ENCODE peak calls at places on chromosomes 13 and 19, in six cellular contexts. One of them, this sample, is unnamed.

GRCh38 chr13:21225082-21225481 is 48.6 kb downstream of the MRPL57 start:
- DNase-seq in breast epithelium: no peak
- DNase-seq in PC-9: no peak
- DNase-seq in right lobe of liver: no peak
- DNase-seq in heart right ventricle: no peak
- DNase-seq in osteoblast: no peak
- DNase-seq in this sample: no peak

GRCh38 chr13:26529441-26529840 is 28.0 kb upstream of the WASF3 start:
- DNase-seq in right lobe of liver: no peak
- DNase-seq in breast epithelium: no peak
- DNase-seq in heart right ventricle: peak; percentile 42
- DNase-seq in PC-9: peak; percentile 16
- DNase-seq in osteoblast: no peak
- DNase-seq in this sample: no peak

GRCh38 chr19:54188224-54188871 is 1.0 kb downstream of the MBOAT7 start:
- DNase-seq in right lobe of liver: no peak
- DNase-seq in osteoblast: peak; percentile 95
- DNase-seq in breast epithelium: no peak
- DNase-seq in heart right ventricle: no peak
- DNase-seq in PC-9: peak; percentile 67
- DNase-seq in this sample: no peak

GRCh38 chr13:112956516-112957294 is 12.3 kb upstream of the MCF2L start:
- DNase-seq in heart right ventricle: no peak
- DNase-seq in osteoblast: no peak
- DNase-seq in PC-9: no peak
- DNase-seq in right lobe of liver: peak; percentile 16
- DNase-seq in breast epithelium: no peak
- DNase-seq in this sample: no peak

GRCh38 chr13:68713394-68713793 is 1394.2 kb upstream of the ATXN8OS start:
- DNase-seq in PC-9: no peak
- DNase-seq in osteoblast: no peak
- DNase-seq in heart right ventricle: no peak
- DNase-seq in breast epithelium: no peak
- DNase-seq in right lobe of liver: no peak
- DNase-seq in this sample: no peak

GRCh38 chr13:50200988-50201387 is 185.7 kb downstream of the KCNRG start:
- DNase-seq in breast epithelium: no peak
- DNase-seq in PC-9: no peak
- DNase-seq in heart right ventricle: no peak
- DNase-seq in right lobe of liver: no peak
- DNase-seq in osteoblast: peak; percentile 68
- DNase-seq in this sample: no peak

GRCh38 chr19:32581704-32582164 is 744 bp downstream of the PDCD5 start:
- DNase-seq in osteoblast: peak; percentile 81
- DNase-seq in heart right ventricle: no peak
- DNase-seq in breast epithelium: no peak
- DNase-seq in right lobe of liver: peak; percentile 52
- DNase-seq in PC-9: no peak
- DNase-seq in this sample: no peak

GRCh38 chr19:38148337-38148736 is 75.7 kb downstream of the DPF1 start:
- DNase-seq in PC-9: no peak
- DNase-seq in osteoblast: no peak
- DNase-seq in heart right ventricle: peak; percentile 39
- DNase-seq in right lobe of liver: no peak
- DNase-seq in breast epithelium: peak; percentile 32
- DNase-seq in this sample: no peak

GRCh38 chr19:10961073-10961762 is 388 bp downstream of the SMARCA4 start:
- DNase-seq in heart right ventricle: peak; percentile 33
- DNase-seq in breast epithelium: peak; percentile 25
- DNase-seq in right lobe of liver: peak; percentile 44
- DNase-seq in osteoblast: peak; percentile 82
- DNase-seq in PC-9: peak; percentile 15
- DNase-seq in this sample: peak; percentile 76

GRCh38 chr13:33016414-33017409 is at the start of gene KL:
- DNase-seq in osteoblast: peak; percentile 88
- DNase-seq in breast epithelium: no peak
- DNase-seq in PC-9: peak; percentile 18
- DNase-seq in right lobe of liver: peak; percentile 42
- DNase-seq in heart right ventricle: peak; percentile 38
- DNase-seq in this sample: peak; percentile 75

GRCh38 chr19:47005164-47005641 is 14.4 kb upstream of the NPAS1 start:
- DNase-seq in right lobe of liver: peak; percentile 23
- DNase-seq in breast epithelium: peak; percentile 54
- DNase-seq in PC-9: no peak
- DNase-seq in heart right ventricle: no peak
- DNase-seq in osteoblast: peak; percentile 81
- DNase-seq in this sample: no peak

GRCh38 chr19:45349430-45349941 is 8.9 kb downstream of the KLC3 start:
- DNase-seq in breast epithelium: no peak
- DNase-seq in osteoblast: peak; percentile 72
- DNase-seq in heart right ventricle: no peak
- DNase-seq in right lobe of liver: no peak
- DNase-seq in PC-9: no peak
- DNase-seq in this sample: no peak
- H3K4me3 ChIP-seq in breast epithelium: no peak overlapping the region
- H3K4me3 ChIP-seq in osteoblast: no peak overlapping the region
- H3K4me3 ChIP-seq in heart right ventricle: no peak overlapping the region
- H3K4me3 ChIP-seq in right lobe of liver: no peak overlapping the region
- H3K4me3 ChIP-seq in PC-9: no peak overlapping the region
- H3K4me3 ChIP-seq in this sample: no peak overlapping the region

DNA sequence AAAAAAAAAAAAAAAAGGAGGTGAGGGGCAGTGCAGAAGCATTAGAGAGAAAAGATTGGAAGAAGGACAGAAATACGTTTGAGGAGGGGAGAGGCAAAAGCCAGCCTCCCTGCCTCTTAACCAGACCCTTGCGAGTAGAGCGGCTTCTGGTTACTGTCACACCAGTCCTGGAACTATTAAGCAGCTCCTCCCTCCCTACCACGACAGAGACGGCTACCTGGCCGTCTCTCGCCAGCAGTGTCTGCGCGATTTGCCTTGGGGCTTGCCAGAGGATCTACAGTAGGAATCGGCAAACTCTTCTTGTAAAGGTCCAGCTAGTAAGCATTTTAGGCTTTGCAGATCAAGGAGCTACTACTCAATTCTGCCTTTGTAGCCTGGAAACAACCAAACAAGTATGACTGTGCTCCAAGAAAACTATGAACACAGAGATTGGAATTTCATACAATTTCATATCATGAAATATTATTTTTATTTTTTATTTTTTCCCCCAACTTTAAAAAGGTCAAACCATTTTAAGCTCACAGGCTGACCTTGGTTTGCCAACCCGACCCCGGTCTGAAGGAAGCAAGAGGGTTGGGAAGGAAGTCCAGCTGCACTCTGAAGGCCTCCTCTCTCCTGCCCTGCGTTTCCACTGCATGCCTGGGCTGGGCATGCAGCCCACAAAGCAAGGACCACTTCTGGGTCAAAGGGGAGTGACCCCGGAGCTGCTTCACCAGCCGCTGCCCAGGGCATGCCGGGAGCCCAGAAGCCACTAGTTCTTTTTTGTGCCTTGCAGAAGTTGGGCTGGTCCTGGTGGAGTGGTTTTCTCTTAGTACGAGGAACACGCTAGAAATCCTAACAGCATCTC is 166.9 kb downstream of the FLT1 start:
- DNase-seq in right lobe of liver: no peak
- DNase-seq in heart right ventricle: no peak
- DNase-seq in osteoblast: no peak
- DNase-seq in PC-9: no peak
- DNase-seq in breast epithelium: no peak
- DNase-seq in this sample: no peak
- TF ChIP-seq CTCF in right lobe of liver: no peak
- TF ChIP-seq CTCF in heart right ventricle: no peak
- TF ChIP-seq CTCF in osteoblast: no peak
- TF ChIP-seq CTCF in PC-9: no peak
- TF ChIP-seq CTCF in breast epithelium: no peak
- TF ChIP-seq CTCF in this sample: no peak

DNA sequence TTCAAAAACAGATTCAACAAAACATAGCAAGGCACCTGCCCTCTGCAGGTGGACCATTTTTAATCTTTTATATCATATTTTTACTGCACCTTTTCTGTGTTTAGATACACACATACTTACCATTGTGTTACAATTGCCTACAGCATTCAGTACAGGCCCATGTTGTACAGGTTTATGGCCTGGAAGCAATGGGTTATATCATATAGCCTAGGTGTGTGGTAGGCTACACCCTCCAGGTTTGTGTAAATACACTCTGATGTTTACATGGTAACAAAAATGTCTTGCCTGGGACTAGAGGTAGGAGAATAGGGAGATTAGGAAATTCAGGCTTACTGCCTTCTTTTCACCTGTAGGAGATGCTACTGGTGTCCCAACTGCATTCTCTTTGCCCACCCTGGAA is 8.2 kb upstream of the UBAC2 start:
- DNase-seq in heart right ventricle: no peak
- DNase-seq in osteoblast: no peak
- DNase-seq in PC-9: no peak
- DNase-seq in breast epithelium: no peak
- DNase-seq in right lobe of liver: no peak
- DNase-seq in this sample: no peak
- H3K27ac ChIP-seq in heart right ventricle: no peak overlapping the region
- H3K27ac ChIP-seq in osteoblast: no peak overlapping the region
- H3K27ac ChIP-seq in PC-9: peak overlapping the region; percentile 25
- H3K27ac ChIP-seq in breast epithelium: no peak overlapping the region
- H3K27ac ChIP-seq in right lobe of liver: no peak overlapping the region
- H3K27ac ChIP-seq in this sample: no peak overlapping the region

GRCh38 chr19:16824658-16825311 is 4.4 kb upstream of the SIN3B start:
- DNase-seq in breast epithelium: no peak
- DNase-seq in right lobe of liver: no peak
- DNase-seq in osteoblast: peak; percentile 77
- DNase-seq in PC-9: no peak
- DNase-seq in heart right ventricle: no peak
- DNase-seq in this sample: no peak
- H3K4me3 ChIP-seq in breast epithelium: peak overlapping the region; percentile 33
- H3K4me3 ChIP-seq in right lobe of liver: no peak overlapping the region
- H3K4me3 ChIP-seq in osteoblast: peak overlapping the region; percentile 60
- H3K4me3 ChIP-seq in PC-9: no peak overlapping the region
- H3K4me3 ChIP-seq in heart right ventricle: peak overlapping the region; percentile 16
- H3K4me3 ChIP-seq in this sample: peak overlapping the region; percentile 36

GRCh38 chr13:39023761-39024160 is 14.1 kb downstream of the PROSER1 start:
- DNase-seq in heart right ventricle: no peak
- DNase-seq in PC-9: peak; percentile 17
- DNase-seq in right lobe of liver: no peak
- DNase-seq in osteoblast: no peak
- DNase-seq in breast epithelium: no peak
- DNase-seq in this sample: no peak

GRCh38 chr13:39023316-39023715 is 14.6 kb downstream of the PROSER1 start:
- DNase-seq in breast epithelium: no peak
- DNase-seq in right lobe of liver: no peak
- DNase-seq in heart right ventricle: no peak
- DNase-seq in osteoblast: no peak
- DNase-seq in PC-9: no peak
- DNase-seq in this sample: no peak

GRCh38 chr13:39020853-39021462 is 16.9 kb downstream of the PROSER1 start:
- DNase-seq in breast epithelium: no peak
- DNase-seq in heart right ventricle: no peak
- DNase-seq in osteoblast: no peak
- DNase-seq in PC-9: no peak
- DNase-seq in right lobe of liver: no peak
- DNase-seq in this sample: no peak

GRCh38 chr13:39025433-39025839 is 12.5 kb downstream of the PROSER1 start:
- DNase-seq in osteoblast: no peak
- DNase-seq in heart right ventricle: no peak
- DNase-seq in breast epithelium: peak; percentile 73
- DNase-seq in right lobe of liver: no peak
- DNase-seq in PC-9: no peak
- DNase-seq in this sample: no peak
- TF ChIP-seq CTCF in osteoblast: no peak
- TF ChIP-seq CTCF in heart right ventricle: no peak
- TF ChIP-seq CTCF in breast epithelium: no peak
- TF ChIP-seq CTCF in right lobe of liver: no peak
- TF ChIP-seq CTCF in PC-9: no peak
- TF ChIP-seq CTCF in this sample: no peak

GRCh38 chr13:44068169-44068568 is 188.5 kb downstream of the LACC1 start:
- DNase-seq in right lobe of liver: no peak
- DNase-seq in breast epithelium: no peak
- DNase-seq in PC-9: peak; percentile 11
- DNase-seq in osteoblast: peak; percentile 62
- DNase-seq in heart right ventricle: no peak
- DNase-seq in this sample: no peak

GRCh38 chr13:44064376-44064775 is 184.7 kb downstream of the LACC1 start:
- DNase-seq in right lobe of liver: no peak
- DNase-seq in PC-9: no peak
- DNase-seq in heart right ventricle: no peak
- DNase-seq in breast epithelium: no peak
- DNase-seq in osteoblast: no peak
- DNase-seq in this sample: no peak

GRCh38 chr13:44061876-44062275 is 182.2 kb downstream of the LACC1 start:
- DNase-seq in right lobe of liver: no peak
- DNase-seq in PC-9: no peak
- DNase-seq in heart right ventricle: no peak
- DNase-seq in osteoblast: no peak
- DNase-seq in breast epithelium: no peak
- DNase-seq in this sample: no peak

GRCh38 chr13:44063467-44063866 is 183.8 kb downstream of the LACC1 start:
- DNase-seq in breast epithelium: no peak
- DNase-seq in osteoblast: no peak
- DNase-seq in right lobe of liver: no peak
- DNase-seq in PC-9: no peak
- DNase-seq in heart right ventricle: no peak
- DNase-seq in this sample: no peak

DNA sequence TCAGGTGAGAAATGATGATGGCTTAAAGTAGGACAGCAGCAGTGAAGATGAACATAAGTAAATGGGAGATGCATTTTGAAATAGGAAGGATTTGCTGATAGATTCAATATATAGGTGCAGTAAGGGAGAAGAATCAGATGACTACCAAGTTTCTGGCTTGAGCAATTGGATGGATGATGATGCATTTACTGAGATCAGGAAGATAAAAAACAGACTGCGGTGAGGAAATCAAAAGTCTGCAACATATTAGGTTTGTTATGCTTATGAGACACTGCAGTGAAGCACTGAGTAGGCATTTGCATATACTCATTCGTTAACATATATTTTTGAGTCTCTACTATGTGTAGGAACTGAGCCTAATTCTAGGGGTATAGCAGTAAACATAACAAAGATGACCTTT is 184.2 kb downstream of the LACC1 start:
- DNase-seq in heart right ventricle: no peak
- DNase-seq in osteoblast: no peak
- DNase-seq in right lobe of liver: no peak
- DNase-seq in PC-9: no peak
- DNase-seq in breast epithelium: no peak
- DNase-seq in this sample: no peak
- H3K27ac ChIP-seq in heart right ventricle: no peak overlapping the region
- H3K27ac ChIP-seq in osteoblast: no peak overlapping the region
- H3K27ac ChIP-seq in right lobe of liver: no peak overlapping the region
- H3K27ac ChIP-seq in PC-9: no peak overlapping the region
- H3K27ac ChIP-seq in breast epithelium: no peak overlapping the region
- H3K27ac ChIP-seq in this sample: no peak overlapping the region

GRCh38 chr13:98483636-98484288 is 93.1 kb downstream of the STK24 start:
- DNase-seq in right lobe of liver: no peak
- DNase-seq in breast epithelium: no peak
- DNase-seq in heart right ventricle: no peak
- DNase-seq in osteoblast: no peak
- DNase-seq in PC-9: no peak
- DNase-seq in this sample: no peak
- H3K4me3 ChIP-seq in right lobe of liver: no peak overlapping the region
- H3K4me3 ChIP-seq in breast epithelium: no peak overlapping the region
- H3K4me3 ChIP-seq in heart right ventricle: no peak overlapping the region
- H3K4me3 ChIP-seq in osteoblast: peak overlapping the region; percentile 5
- H3K4me3 ChIP-seq in PC-9: peak overlapping the region; percentile 59
- H3K4me3 ChIP-seq in this sample: no peak overlapping the region